ENCODE peak calls at places on chromosomes 4 and X, in seven cellular contexts. M is naive thymus-derived CD4-positive, alpha-beta T cell; D is pancreas; C is 8988T; I is esophagus squamous epithelium; R is stimulated activated CD4-positive, alpha-beta T cell treated with anti-CD3 and anti-CD28 coated beads, Interleukin-1b, Interleukin-23, amount 100 ng/mL, for 4 hours; L is germinal center. B is an unnamed sample.

GRCh38 chr4:80461412-80461811 is 125.9 kb downstream of the CFAP299 start:
- DNase-seq in M (no peak), L (no peak), D (no peak), C (no peak), R (no peak), I (no peak), B (no peak)

GRCh38 chrX:153439977-153440376 is 5.9 kb downstream of the TREX2 start:
- DNase-seq in R (no peak), M (no peak), D (no peak), C (no peak), L (no peak), I (no peak), B (no peak)

GRCh38 chr4:41155194-41155830 is 59.0 kb downstream of the APBB2 start:
- DNase-seq in D (no peak), C (no peak), L (no peak), I (no peak), M (no peak), R (no peak), B (no peak)

GRCh38 chr4:19969492-19969891 is 282.2 kb upstream of the SLIT2 start:
- DNase-seq in C (no peak), L (no peak), R (no peak), D (no peak), M (no peak), I (no peak), B (no peak)

GRCh38 chrX:8314881-8315280 is 143.8 kb upstream of the VCX2 start:
- DNase-seq in C (no peak), D (no peak), R (no peak), I (no peak), L (no peak), M (no peak), B (no peak)

GRCh38 chrX:105273326-105273725 is 52.8 kb upstream of the TEX13A start:
- DNase-seq in M (no peak), C (no peak), I (no peak), R (no peak), L (no peak), D (no peak), B (no peak)

GRCh38 chrX:1477229-1477628 is 24.5 kb upstream of the ASMTL start:
- DNase-seq in L (no peak), M (no peak), I (no peak), R (no peak), D (no peak), C (no peak), B (no peak)

GRCh38 chrX:22300130-22300529 is 27.4 kb downstream of the CBLL2 start:
- DNase-seq in M (no peak), I (no peak), D (peak), C (no peak), R (no peak), L (no peak), B (no peak)

GRCh38 chr4:172393220-172393619 is 580.0 kb downstream of the GALNTL6 start:
- DNase-seq in I (no peak), R (no peak), D (no peak), M (no peak), C (no peak), L (no peak), B (no peak)

GRCh38 chr4:43556262-43556661 is 663.7 kb downstream of the GRXCR1 start:
- DNase-seq in L (no peak), R (no peak), I (no peak), D (no peak), M (no peak), C (no peak), B (no peak)

GRCh38 chr4:164485169-164485568 is 268.8 kb upstream of the SMIM31 start:
- DNase-seq in I (no peak), R (no peak), C (no peak), D (no peak), L (no peak), M (no peak), B (no peak)

GRCh38 chrX:111823068-111823467 is 52.9 kb upstream of the TRPC5OS start:
- DNase-seq in C (no peak), M (no peak), R (no peak), L (peak), D (no peak), I (no peak), B (peak)

GRCh38 chrX:107673933-107674479 is 45.7 kb downstream of the PRPS1 start:
- DNase-seq in I (peak), L (peak), C (no peak), M (peak), R (peak), D (peak), B (no peak)

GRCh38 chrX:15349046-15349445 is 13.7 kb upstream of the PIGA start:
- DNase-seq in D (peak), M (no peak), L (peak), C (no peak), R (no peak), I (no peak), B (no peak)

GRCh38 chr4:82710202-82710929 is 88.2 kb downstream of the SCD5 start:
- DNase-seq in L (no peak), R (no peak), C (no peak), I (no peak), M (no peak), D (no peak), B (no peak)

GRCh38 chrX:1385251-1385794 is 6.6 kb downstream of the SLC25A6 start:
- DNase-seq in L (no peak), C (no peak), I (no peak), R (no peak), M (no peak), D (no peak), B (no peak)

GRCh38 chr4:133320576-133321170 is 171.6 kb downstream of the PCDH10 start:
- DNase-seq in L (no peak), I (no peak), M (no peak), D (no peak), C (no peak), R (no peak), B (no peak)

GRCh38 chr4:56302775-56303174 is 84.5 kb downstream of the AASDH start:
- DNase-seq in C (no peak), R (no peak), M (no peak), L (no peak), I (no peak), D (no peak), B (no peak)

GRCh38 chr4:13627185-13627605 is 330 bp downstream of the BOD1L1 start:
- DNase-seq in C (no peak), I (no peak), M (no peak), L (peak), D (peak), R (no peak), B (no peak)

GRCh38 chrX:132461886-132462285 is 27.0 kb downstream of the MBNL3 start:
- DNase-seq in L (no peak), C (no peak), R (no peak), I (no peak), D (no peak), M (no peak), B (no peak)

GRCh38 chrX:109831326-109831985 is 98.4 kb upstream of the ACSL4 start:
- DNase-seq in D (no peak), I (no peak), R (no peak), C (no peak), M (no peak), L (peak), B (no peak)

GRCh38 chrX:38260231-38260630 is 39.6 kb upstream of the SRPX start:
- DNase-seq in M (no peak), D (no peak), L (peak), I (no peak), R (no peak), C (peak), B (peak)

GRCh38 chr4:48504352-48504751 is 14.3 kb downstream of the ZAR1 start:
- DNase-seq in R (no peak), L (no peak), D (no peak), M (no peak), I (no peak), C (no peak), B (no peak)

GRCh38 chrX:56796641-56797395 is 67.8 kb downstream of the NBDY start:
- DNase-seq in M (no peak), C (no peak), R (no peak), D (no peak), L (no peak), I (no peak), B (no peak)

GRCh38 chrX:48278958-48279357 is 23.8 kb downstream of the SSX1 start:
- DNase-seq in M (no peak), I (no peak), C (no peak), R (no peak), D (no peak), L (no peak), B (peak)

GRCh38 chrX:115499112-115499805 is 61.7 kb upstream of the PLS3 start:
- DNase-seq in D (no peak), I (no peak), M (no peak), L (no peak), C (no peak), R (no peak), B (no peak)

GRCh38 chr4:71540749-71541269 is 202.0 kb downstream of the SLC4A4 start:
- DNase-seq in L (no peak), M (no peak), R (no peak), C (no peak), D (no peak), I (no peak), B (no peak)

GRCh38 chr4:88054909-88055308 is 47.5 kb downstream of the PKD2 start:
- DNase-seq in R (no peak), M (no peak), D (no peak), L (no peak), I (no peak), C (no peak), B (peak)

GRCh38 chrX:15475486-15475885 is 17.6 kb downstream of the PIR start:
- DNase-seq in I (no peak), R (no peak), C (no peak), D (no peak), L (no peak), M (no peak), B (no peak)

GRCh38 chr4:115279300-115279699 is 165.9 kb upstream of the NDST4 start:
- DNase-seq in I (no peak), C (no peak), R (no peak), D (no peak), L (no peak), M (no peak), B (no peak)

GRCh38 chrX:56729152-56729557 is at the start of gene NBDY:
- DNase-seq in L (peak), C (no peak), R (no peak), M (no peak), D (peak), I (no peak), B (no peak)

GRCh38 chr4:145541266-145541770 is 59.7 kb downstream of the SMAD1 start:
- DNase-seq in M (no peak), R (no peak), C (no peak), L (no peak), D (no peak), I (no peak), B (no peak)

B was measured in iPS DF 6.9.